ENCODE peak calls at places on chromosomes 1 and 21, in four cellular contexts. R, X, B and I are unnamed samples.

GRCh38 chr21:43193651-43194302 is 25.0 kb downstream of the CRYAA start:
- DNase-seq in R (no peak), X (peak), B (peak), I (peak)

GRCh38 chr1:246355421-246356230 is 151.5 kb downstream of the SMYD3 start:
- DNase-seq in R (no peak), X (no peak), B (no peak), I (no peak)

GRCh38 chr1:16078925-16079656 is 5.6 kb upstream of the FAM131C start:
- DNase-seq in R (peak), X (no peak), B (peak), I (peak)

GRCh38 chr21:41928621-41929220 is 25.1 kb downstream of the C2CD2 start:
- DNase-seq in R (no peak), X (no peak), B (no peak), I (peak)

GRCh38 chr1:185474440-185475149 is 157.6 kb upstream of the IVNS1ABP start:
- DNase-seq in R (no peak), X (no peak), B (no peak), I (no peak)

GRCh38 chr1:25971044-25971881 is 26.6 kb downstream of the PAFAH2 start:
- DNase-seq in R (no peak), X (no peak), B (no peak), I (peak)

GRCh38 chr1:71104417-71104816 is 23.6 kb upstream of the ZRANB2 start:
- DNase-seq in R (no peak), X (no peak), B (no peak), I (no peak)

GRCh38 chr1:1353389-1354151 is 4.4 kb upstream of the DVL1 start:
- DNase-seq in R (no peak), X (no peak), B (no peak), I (no peak)

GRCh38 chr1:43147625-43148319 is 24.3 kb downstream of the EBNA1BP2 start:
- DNase-seq in R (peak), X (peak), B (no peak), I (no peak)

GRCh38 chr1:38990401-38990745 is 703 bp upstream of the AKIRIN1 start:
- DNase-seq in R (no peak), X (no peak), B (no peak), I (no peak)

GRCh38 chr1:199752688-199753027 is 274.9 kb upstream of the NR5A2 start:
- DNase-seq in R (no peak), X (no peak), B (no peak), I (no peak)

GRCh38 chr1:103372866-103373265 is 152.6 kb upstream of the RNPC3 start:
- DNase-seq in R (no peak), X (no peak), B (no peak), I (no peak)

GRCh38 chr21:34795152-34796141 is 126.7 kb downstream of the CLIC6 start:
- DNase-seq in R (no peak), X (no peak), B (peak), I (no peak)

GRCh38 chr1:12502300-12503109 is 115.5 kb downstream of the DHRS3 start:
- DNase-seq in R (no peak), X (no peak), B (no peak), I (no peak)

GRCh38 chr1:31984419-31985347 is 29.0 kb upstream of the KHDRBS1 start:
- DNase-seq in R (no peak), X (no peak), B (no peak), I (peak)

GRCh38 chr1:208604295-208604694 is 360.1 kb upstream of the PLXNA2 start:
- DNase-seq in R (no peak), X (peak), B (no peak), I (peak)

GRCh38 chr1:219876798-219877209 is 51.6 kb downstream of the SLC30A10 start:
- DNase-seq in R (no peak), X (no peak), B (no peak), I (peak)
- TF ChIP-seq CTCF in R (no peak), X (no peak), B (no peak), I (peak)

GRCh38 chr1:156020293-156021086 is at the start of gene SSR2:
- DNase-seq in R (peak), X (peak), B (peak), I (peak)

GRCh38 chr1:156025873-156026272 is 5.1 kb upstream of the SSR2 start:
- DNase-seq in R (no peak), X (no peak), B (no peak), I (peak)

GRCh38 chr1:156021087-156021416 is 301 bp upstream of the SSR2 start:
- DNase-seq in R (no peak), X (no peak), B (no peak), I (no peak)

GRCh38 chr1:156019946-156020292 is 832 bp downstream of the SSR2 start:
- DNase-seq in R (no peak), X (no peak), B (no peak), I (no peak)

GRCh38 chr1:156021954-156022353 is 1.2 kb upstream of the SSR2 start:
- DNase-seq in R (no peak), X (no peak), B (no peak), I (no peak)
- TF ChIP-seq CTCF in R (no peak), X (no peak), B (no peak), I (no peak)

DNA sequence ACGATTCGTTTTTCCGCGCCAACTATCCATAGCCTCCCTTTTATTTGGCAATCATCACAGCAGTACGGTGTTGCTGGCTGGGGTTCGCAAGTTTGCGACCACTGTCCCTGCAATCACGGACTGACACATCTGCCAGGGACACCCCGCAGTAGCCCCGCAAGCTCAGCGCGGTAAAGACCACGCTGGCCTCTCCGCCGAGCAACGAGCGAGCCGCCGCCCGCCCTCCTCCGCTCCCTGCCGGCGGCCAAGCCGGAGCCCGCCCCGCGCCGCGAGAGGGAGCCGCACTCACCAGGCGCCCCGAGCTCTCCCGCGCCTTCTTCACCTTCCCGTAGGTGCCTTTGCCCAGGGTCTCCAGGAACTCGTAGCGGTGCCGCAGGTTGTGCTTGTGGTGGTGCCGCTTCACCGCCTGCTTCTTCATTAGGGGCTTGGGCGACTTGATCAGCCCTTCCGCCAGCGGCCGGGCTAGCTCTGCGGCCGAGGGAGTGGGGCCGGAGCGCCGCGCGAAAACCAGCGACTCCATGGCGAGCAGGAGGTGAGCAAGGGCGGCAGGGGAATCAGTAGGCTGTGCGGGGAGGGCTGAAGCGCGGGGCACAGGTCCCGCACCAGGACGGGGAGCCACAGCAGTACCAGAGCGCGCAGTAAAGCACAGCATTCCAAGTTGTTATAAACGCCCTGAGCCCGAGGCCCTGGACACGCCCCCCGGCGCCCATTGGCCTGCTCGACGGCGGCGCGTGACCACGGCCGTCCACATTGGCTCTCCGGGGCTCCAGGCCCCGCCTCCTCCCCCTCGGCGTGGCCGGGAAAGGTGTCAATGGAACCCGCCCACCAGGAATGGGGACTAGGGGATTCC is at the start of gene NUAK2:
- DNase-seq in R (peak), X (peak), B (peak), I (peak)
- TF ChIP-seq CTCF in R (peak), X (peak), B (peak), I (peak)

GRCh38 chr1:35268282-35269189 is at the start of gene ZMYM4:
- DNase-seq in R (peak), X (peak), B (peak), I (peak)
- TF ChIP-seq CTCF in R (no peak), X (peak), B (no peak), I (peak)

DNA sequence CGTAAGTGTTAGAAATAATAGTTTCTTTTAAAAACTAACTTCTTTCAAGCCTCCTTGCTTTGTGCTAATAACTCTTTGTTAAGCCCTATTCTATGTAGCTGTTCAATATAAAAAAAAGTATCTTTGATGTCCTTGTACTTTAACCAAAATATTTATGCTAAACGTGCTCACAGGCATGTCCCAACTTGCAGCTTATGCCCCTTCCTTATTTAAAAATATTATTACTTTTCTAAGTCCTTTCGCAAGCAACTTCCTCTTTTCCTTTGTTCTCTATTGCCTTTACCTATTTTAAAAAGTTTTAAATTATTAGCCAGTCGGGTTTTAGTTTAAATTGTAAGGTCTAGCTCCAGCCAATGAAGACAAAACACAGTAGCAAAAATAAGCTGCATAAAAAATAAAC is 43.4 kb upstream of the NBPF3 start:
- DNase-seq in R (no peak), X (no peak), B (no peak), I (no peak)
- TF ChIP-seq CTCF in R (no peak), X (no peak), B (no peak), I (no peak)

GRCh38 chr1:41844781-41845180 is 73.9 kb downstream of the HIVEP3 start:
- DNase-seq in R (no peak), X (no peak), B (no peak), I (no peak)
- TF ChIP-seq CTCF in R (no peak), X (no peak), B (no peak), I (no peak)

DNA sequence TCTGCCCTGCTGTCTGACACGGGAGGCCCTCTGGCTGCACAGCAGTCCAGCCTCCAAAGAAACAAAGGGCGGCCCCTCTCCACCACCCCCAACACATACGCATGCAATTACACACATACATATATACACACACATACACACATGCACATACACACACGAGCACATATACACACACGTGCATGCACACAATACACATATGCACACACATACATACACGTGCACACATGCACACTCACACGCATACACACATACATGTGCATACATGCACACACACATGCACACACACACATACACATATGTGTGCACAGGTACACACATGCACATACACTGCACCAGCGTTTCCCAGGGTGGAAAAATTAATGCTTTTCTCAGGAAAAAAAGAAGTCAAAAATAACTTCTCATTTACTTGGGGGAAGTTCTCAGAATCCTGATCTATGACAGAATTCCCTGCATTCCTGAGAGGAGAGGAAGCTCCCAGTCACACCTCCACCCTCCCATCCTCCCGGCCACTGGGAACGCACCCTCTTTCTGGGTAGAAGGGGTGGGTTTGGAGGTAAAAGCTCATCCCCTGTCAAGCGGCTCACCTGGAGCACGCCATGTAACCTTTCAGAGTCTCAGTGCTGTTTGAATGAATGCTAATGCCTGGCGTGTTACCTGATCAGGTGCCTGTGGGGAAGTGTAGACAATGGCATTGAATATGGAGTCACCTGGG is 33.1 kb upstream of the KLHDC7A start:
- DNase-seq in R (no peak), X (no peak), B (no peak), I (no peak)
- TF ChIP-seq CTCF in R (no peak), X (no peak), B (no peak), I (no peak)

GRCh38 chr1:119814288-119814687 is 3.0 kb upstream of the REG4 start:
- DNase-seq in R (no peak), X (no peak), B (no peak), I (no peak)

GRCh38 chr1:119808972-119809550 is 2.2 kb downstream of the REG4 start:
- DNase-seq in R (peak), X (peak), B (no peak), I (peak)

GRCh38 chr1:119808491-119808890 is 2.8 kb downstream of the REG4 start:
- DNase-seq in R (no peak), X (no peak), B (no peak), I (no peak)

GRCh38 chr1:119811985-119812557 is 811 bp upstream of the REG4 start:
- DNase-seq in R (no peak), X (no peak), B (no peak), I (no peak)

GRCh38 chr1:119811428-119811827 is at the start of gene REG4:
- DNase-seq in R (no peak), X (no peak), B (no peak), I (no peak)
- TF ChIP-seq CTCF in R (no peak), X (no peak), B (no peak), I (no peak)

DNA sequence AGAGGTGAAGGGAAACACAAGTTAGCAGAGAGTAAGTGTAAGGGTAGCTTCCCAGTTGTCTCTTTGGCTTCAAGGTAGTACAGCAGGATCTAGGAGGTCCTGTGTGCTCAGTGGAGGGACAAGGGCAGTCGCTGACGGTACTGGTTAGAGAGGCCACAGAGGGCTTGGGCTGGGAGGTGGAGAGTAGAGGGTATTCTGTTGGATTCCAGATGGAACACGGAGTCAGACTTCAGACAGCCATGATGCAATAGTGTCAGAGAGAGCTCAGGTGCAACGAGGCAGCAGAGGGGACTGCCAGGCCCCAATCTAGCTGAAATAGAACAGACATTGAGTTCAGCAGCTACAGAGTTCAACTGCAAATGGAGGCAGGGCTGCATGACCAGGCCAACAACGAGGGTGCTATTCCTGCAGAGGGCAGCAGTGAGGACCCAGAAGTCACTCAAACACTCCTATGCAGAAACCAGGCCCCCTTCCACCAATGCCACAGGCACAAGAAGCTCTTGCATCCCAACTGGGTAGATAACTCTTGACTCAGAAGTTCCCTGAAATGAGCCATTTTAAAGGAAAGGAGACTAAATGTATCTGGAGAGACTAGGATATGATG is 325.0 kb upstream of the ESRRG start:
- DNase-seq in R (no peak), X (no peak), B (no peak), I (peak)
- TF ChIP-seq CTCF in R (no peak), X (peak), B (no peak), I (peak)

GRCh38 chr1:166166701-166167394 is at the start of gene FAM78B:
- DNase-seq in R (peak), X (no peak), B (no peak), I (peak)
- TF ChIP-seq CTCF in R (peak), X (no peak), B (no peak), I (peak)